ENCODE peak calls at places on chromosomes 12 and 14, in five cellular contexts. Z, P, X, K and I are unnamed samples.

GRCh38 chr12:124829008-124829707 is 34.5 kb downstream of the SCARB1 start:
- DNase-seq in Z (peak; percentile 79), P (peak; percentile 69), X (no peak), K (peak; percentile 93), I (no peak)

GRCh38 chr12:114588061-114588460 is 95.9 kb downstream of the TBX3 start:
- DNase-seq in Z (no peak), P (no peak), X (no peak), K (no peak), I (no peak)

GRCh38 chr12:41242613-41243012 is 54.5 kb downstream of the PDZRN4 start:
- DNase-seq in Z (no peak), P (no peak), X (no peak), K (no peak), I (peak; percentile 64)

GRCh38 chr14:20197459-20197858 is 6.8 kb downstream of the OR11G2 start:
- DNase-seq in Z (no peak), P (no peak), X (no peak), K (no peak), I (no peak)

GRCh38 chr14:100950024-100950423 is 46.5 kb upstream of the RTL1 start:
- DNase-seq in Z (no peak), P (no peak), X (no peak), K (no peak), I (no peak)

GRCh38 chr14:64639340-64639821 is 64.8 kb upstream of the PLEKHG3 start:
- DNase-seq in Z (no peak), P (no peak), X (no peak), K (no peak), I (no peak)

GRCh38 chr12:109899783-109900751 is at the start of gene TCHP:
- DNase-seq in Z (peak; percentile 75), P (peak; percentile 95), X (peak; percentile 86), K (peak; percentile 85), I (peak; percentile 78)

GRCh38 chr14:27995688-27996087 is 770.9 kb upstream of the FOXG1 start:
- DNase-seq in Z (no peak), P (no peak), X (no peak), K (no peak), I (no peak)

GRCh38 chr14:105325716-105326567 is 11.4 kb downstream of the PACS2 start:
- DNase-seq in Z (no peak), P (no peak), X (peak; percentile 26), K (no peak), I (no peak)

GRCh38 chr12:90106568-90106967 is 397.9 kb upstream of the ATP2B1 start:
- DNase-seq in Z (no peak), P (no peak), X (no peak), K (peak; percentile 4), I (no peak)

GRCh38 chr12:108890208-108890607 is 10.3 kb downstream of the DAO start:
- DNase-seq in Z (no peak), P (peak; percentile 32), X (no peak), K (peak; percentile 31), I (peak; percentile 32)

GRCh38 chr14:92971601-92972180 is 48.7 kb downstream of the CHGA start:
- DNase-seq in Z (no peak), P (no peak), X (no peak), K (no peak), I (no peak)

GRCh38 chr12:11171953-11172675 is 1.1 kb downstream of the SMIM10L1 start:
- DNase-seq in Z (peak; percentile 6), P (peak; percentile 61), X (no peak), K (no peak), I (no peak)

GRCh38 chr12:106082216-106083175 is 56.3 kb downstream of the NUAK1 start:
- DNase-seq in Z (no peak), P (no peak), X (no peak), K (no peak), I (no peak)

GRCh38 chr12:74889563-74890236 is 319.9 kb downstream of the KCNC2 start:
- DNase-seq in Z (no peak), P (peak; percentile 42), X (no peak), K (peak; percentile 35), I (no peak)

GRCh38 chr12:107514887-107515445 is 170.6 kb upstream of the PWP1 start:
- DNase-seq in Z (peak; percentile 41), P (no peak), X (no peak), K (peak; percentile 54), I (no peak)

GRCh38 chr12:107702106-107702505 is 16.5 kb downstream of the PWP1 start:
- DNase-seq in Z (no peak), P (no peak), X (no peak), K (no peak), I (no peak)

GRCh38 chr14:76706811-76707210 is 54.5 kb upstream of the VASH1 start:
- DNase-seq in Z (no peak), P (no peak), X (no peak), K (no peak), I (no peak)

GRCh38 chr14:75440733-75441474 is 13.1 kb downstream of the JDP2 start:
- DNase-seq in Z (peak; percentile 75), P (no peak), X (no peak), K (no peak), I (peak; percentile 51)

GRCh38 chr12:45601888-45602287 is 127.6 kb upstream of the ARID2 start:
- DNase-seq in Z (no peak), P (no peak), X (no peak), K (no peak), I (no peak)

GRCh38 chr14:50363734-50364113 is 33.0 kb downstream of the CDKL1 start:
- DNase-seq in Z (no peak), P (no peak), X (no peak), K (no peak), I (peak; percentile 83)

GRCh38 chr12:19482551-19483109 is 43.3 kb downstream of the AEBP2 start:
- DNase-seq in Z (no peak), P (no peak), X (peak; percentile 34), K (peak; percentile 41), I (no peak)

GRCh38 chr12:13234045-13234641 is 37.6 kb downstream of the EMP1 start:
- DNase-seq in Z (no peak), P (peak; percentile 75), X (peak; percentile 32), K (peak; percentile 52), I (peak; percentile 31)

GRCh38 chr12:18946106-18946505 is 183.4 kb upstream of the PLEKHA5 start:
- DNase-seq in Z (no peak), P (no peak), X (no peak), K (no peak), I (no peak)

GRCh38 chr14:72776701-72777255 is 117.1 kb downstream of the DPF3 start:
- DNase-seq in Z (no peak), P (no peak), X (no peak), K (no peak), I (no peak)

GRCh38 chr12:67394600-67394999 is 125.4 kb downstream of the CAND1 start:
- DNase-seq in Z (peak; percentile 29), P (no peak), X (no peak), K (peak; percentile 80), I (no peak)

GRCh38 chr12:6201775-6202292 is 1.6 kb downstream of the CD9 start:
- DNase-seq in Z (no peak), P (peak; percentile 38), X (no peak), K (no peak), I (no peak)

GRCh38 chr14:52703225-52703624 is 3.8 kb upstream of the PSMC6 start:
- DNase-seq in Z (peak; percentile 95), P (peak; percentile 13), X (no peak), K (peak; percentile 80), I (no peak)

GRCh38 chr12:63911336-63911735 is 66.8 kb downstream of the SRGAP1 start:
- DNase-seq in Z (no peak), P (no peak), X (no peak), K (no peak), I (no peak)

GRCh38 chr12:63495974-63496373 is 172.3 kb downstream of the DPY19L2 start:
- DNase-seq in Z (no peak), P (no peak), X (no peak), K (no peak), I (no peak)

GRCh38 chr12:32437095-32437515 is 37.7 kb downstream of the FGD4 start:
- DNase-seq in Z (peak; percentile 63), P (peak; percentile 97), X (no peak), K (peak; percentile 93), I (no peak)

GRCh38 chr12:25768151-25768550 is 190.3 kb upstream of the RASSF8 start:
- DNase-seq in Z (no peak), P (no peak), X (no peak), K (no peak), I (no peak)

GRCh38 chr12:3041558-3042164 is 35.5 kb upstream of the TSPAN9 start:
- DNase-seq in Z (peak; percentile 56), P (peak; percentile 92), X (peak; percentile 80), K (peak; percentile 81), I (peak; percentile 86)

GRCh38 chr12:124036117-124037109 is 63.4 kb downstream of the ZNF664 start:
- DNase-seq in Z (no peak), P (peak; percentile 48), X (peak; percentile 43), K (peak; percentile 50), I (peak; percentile 53)

GRCh38 chr12:116074686-116075085 is 202.8 kb downstream of the MED13L start:
- DNase-seq in Z (no peak), P (no peak), X (no peak), K (no peak), I (no peak)

GRCh38 chr12:51954465-51955361 is 3.2 kb downstream of the ACVR1B start:
- DNase-seq in Z (no peak), P (no peak), X (no peak), K (peak; percentile 57), I (no peak)

GRCh38 chr14:67533754-67534085 is 630 bp downstream of the PLEKHH1 start:
- DNase-seq in Z (no peak), P (no peak), X (no peak), K (no peak), I (no peak)

GRCh38 chr12:116466536-116466935 is 92.6 kb upstream of the MAP1LC3B2 start:
- DNase-seq in Z (no peak), P (no peak), X (no peak), K (no peak), I (no peak)

GRCh38 chr12:50088577-50089335 is 3.6 kb downstream of the SMARCD1 start:
- DNase-seq in Z (no peak), P (peak; percentile 78), X (no peak), K (peak; percentile 47), I (peak; percentile 82)